ENCODE peak calls at places on chromosomes 4 and X, in six cellular contexts. One of them, this sample, is unnamed.

GRCh38 chrX:34058005-34058404 is 74.1 kb downstream of the FAM47A start:
- DNase-seq in A549: no peak
- DNase-seq in K562: no peak
- DNase-seq in GM12878: no peak
- DNase-seq in endothelial cell of umbilical vein: no peak
- DNase-seq in HepG2: no peak
- DNase-seq in this sample: no peak

GRCh38 chrX:118536687-118537461 is 41.3 kb downstream of the DOCK11 start:
- DNase-seq in A549: peak
- DNase-seq in K562: peak
- DNase-seq in GM12878: peak
- DNase-seq in endothelial cell of umbilical vein: peak
- DNase-seq in HepG2: no peak
- DNase-seq in this sample: peak

GRCh38 chr4:2330119-2331042 is 68.5 kb upstream of the MXD4 start:
- DNase-seq in A549: peak
- DNase-seq in K562: no peak
- DNase-seq in GM12878: no peak
- DNase-seq in endothelial cell of umbilical vein: peak
- DNase-seq in HepG2: no peak
- DNase-seq in this sample: peak

GRCh38 chrX:103170216-103170615 is 44.7 kb upstream of the BEX4 start:
- DNase-seq in A549: no peak
- DNase-seq in K562: no peak
- DNase-seq in GM12878: no peak
- DNase-seq in endothelial cell of umbilical vein: peak
- DNase-seq in HepG2: no peak
- DNase-seq in this sample: peak

GRCh38 chr4:165621983-165622382 is 243.2 kb downstream of the CPE start:
- DNase-seq in A549: no peak
- DNase-seq in K562: peak
- DNase-seq in GM12878: no peak
- DNase-seq in endothelial cell of umbilical vein: peak
- DNase-seq in HepG2: no peak
- DNase-seq in this sample: no peak

GRCh38 chrX:29665532-29665931 is 549.8 kb upstream of the MAGEB2 start:
- DNase-seq in A549: no peak
- DNase-seq in K562: no peak
- DNase-seq in GM12878: no peak
- DNase-seq in endothelial cell of umbilical vein: no peak
- DNase-seq in HepG2: no peak
- DNase-seq in this sample: no peak

GRCh38 chrX:129755779-129756650 is 17.2 kb downstream of the XPNPEP2 start:
- DNase-seq in A549: no peak
- DNase-seq in K562: peak
- DNase-seq in GM12878: no peak
- DNase-seq in endothelial cell of umbilical vein: no peak
- DNase-seq in HepG2: no peak
- DNase-seq in this sample: peak

GRCh38 chr4:143294310-143294709 is 42.4 kb upstream of the GAB1 start:
- DNase-seq in A549: no peak
- DNase-seq in K562: no peak
- DNase-seq in GM12878: no peak
- DNase-seq in endothelial cell of umbilical vein: no peak
- DNase-seq in HepG2: no peak
- DNase-seq in this sample: no peak

GRCh38 chr4:8143392-8144140 is 15.0 kb downstream of the ABLIM2 start:
- DNase-seq in A549: no peak
- DNase-seq in K562: no peak
- DNase-seq in GM12878: no peak
- DNase-seq in endothelial cell of umbilical vein: no peak
- DNase-seq in HepG2: no peak
- DNase-seq in this sample: no peak

GRCh38 chr4:15245006-15245530 is 182.8 kb upstream of the C1QTNF7 start:
- DNase-seq in A549: no peak
- DNase-seq in K562: peak
- DNase-seq in GM12878: no peak
- DNase-seq in endothelial cell of umbilical vein: no peak
- DNase-seq in HepG2: no peak
- DNase-seq in this sample: peak

GRCh38 chr4:15253346-15253745 is 174.5 kb upstream of the C1QTNF7 start:
- DNase-seq in A549: no peak
- DNase-seq in K562: no peak
- DNase-seq in GM12878: peak
- DNase-seq in endothelial cell of umbilical vein: no peak
- DNase-seq in HepG2: no peak
- DNase-seq in this sample: no peak

GRCh38 chr4:15244354-15244753 is 183.5 kb upstream of the C1QTNF7 start:
- DNase-seq in A549: no peak
- DNase-seq in K562: no peak
- DNase-seq in GM12878: no peak
- DNase-seq in endothelial cell of umbilical vein: no peak
- DNase-seq in HepG2: no peak
- DNase-seq in this sample: no peak

GRCh38 chr4:15255537-15255936 is 172.3 kb upstream of the C1QTNF7 start:
- DNase-seq in A549: no peak
- DNase-seq in K562: no peak
- DNase-seq in GM12878: no peak
- DNase-seq in endothelial cell of umbilical vein: no peak
- DNase-seq in HepG2: no peak
- DNase-seq in this sample: no peak

DNA sequence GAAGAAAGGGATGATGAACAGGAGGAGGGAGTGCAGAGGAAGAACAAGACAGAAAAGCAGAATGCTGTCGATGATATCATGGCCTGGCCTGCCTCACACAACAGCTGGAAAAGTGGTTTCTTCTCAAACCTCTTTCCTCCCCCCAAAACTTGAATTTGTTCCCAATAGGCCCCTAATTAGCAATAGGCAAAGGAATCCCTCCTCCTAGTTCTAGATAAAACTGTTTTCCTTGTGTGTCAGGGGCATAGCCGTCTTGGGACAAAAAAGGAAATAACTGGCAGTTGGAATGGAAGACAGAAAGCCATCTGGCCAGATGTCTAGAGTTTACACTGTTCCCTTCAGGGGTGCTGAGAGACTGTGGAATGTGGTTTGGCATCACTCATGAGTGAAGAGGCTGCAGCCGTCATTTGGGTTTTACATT is 177.8 kb upstream of the C1QTNF7 start:
- DNase-seq in A549: no peak
- DNase-seq in K562: no peak
- DNase-seq in GM12878: no peak
- DNase-seq in endothelial cell of umbilical vein: no peak
- DNase-seq in HepG2: no peak
- DNase-seq in this sample: no peak
- TF ChIP-seq MAX in A549: no peak
- TF ChIP-seq MAX in K562: no peak
- TF ChIP-seq MAX in GM12878: no peak
- TF ChIP-seq MAX in endothelial cell of umbilical vein: no peak
- TF ChIP-seq MAX in HepG2: no peak
- TF ChIP-seq MAX in this sample: no peak

GRCh38 chrX:56783450-56783831 is 54.4 kb downstream of the NBDY start:
- DNase-seq in A549: no peak
- DNase-seq in K562: peak
- DNase-seq in GM12878: peak
- DNase-seq in endothelial cell of umbilical vein: no peak
- DNase-seq in HepG2: no peak
- DNase-seq in this sample: no peak
- H3K4me3 ChIP-seq in A549: no peak
- H3K4me3 ChIP-seq in K562: no peak
- H3K4me3 ChIP-seq in GM12878: peak
- H3K4me3 ChIP-seq in endothelial cell of umbilical vein: no peak
- H3K4me3 ChIP-seq in HepG2: no peak
- H3K4me3 ChIP-seq in this sample: no peak

DNA sequence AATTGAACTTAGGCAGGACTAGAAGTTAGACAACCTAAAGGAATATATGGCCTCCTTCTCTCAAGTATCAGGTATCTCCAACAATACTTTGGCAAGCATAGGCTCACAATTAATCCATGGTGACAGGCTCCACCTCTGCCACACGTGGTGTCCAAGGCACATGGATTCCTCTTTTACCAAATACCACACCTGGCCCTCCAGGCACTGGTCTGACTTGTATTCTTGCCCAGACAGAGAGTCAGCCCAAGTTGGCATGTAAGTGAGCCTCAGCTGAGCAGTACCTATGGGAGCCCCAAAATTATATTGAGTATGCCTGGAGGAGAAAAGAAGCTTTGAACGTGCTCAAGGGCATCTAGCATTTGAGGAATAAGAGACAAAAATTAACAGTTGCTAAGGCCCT is 19.7 kb downstream of the SRPX2 start:
- DNase-seq in A549: no peak
- DNase-seq in K562: no peak
- DNase-seq in GM12878: no peak
- DNase-seq in endothelial cell of umbilical vein: no peak
- DNase-seq in HepG2: no peak
- DNase-seq in this sample: no peak
- TF ChIP-seq MYC in A549: no peak
- TF ChIP-seq MYC in K562: no peak
- TF ChIP-seq MYC in GM12878: no peak
- TF ChIP-seq MYC in endothelial cell of umbilical vein: no peak
- TF ChIP-seq MYC in HepG2: no peak
- TF ChIP-seq MYC in this sample: no peak

GRCh38 chr4:185256444-185256843 is 47.0 kb downstream of the SNX25 start:
- DNase-seq in A549: no peak
- DNase-seq in K562: peak
- DNase-seq in GM12878: no peak
- DNase-seq in endothelial cell of umbilical vein: no peak
- DNase-seq in HepG2: no peak
- DNase-seq in this sample: no peak

GRCh38 chr4:185257694-185258093 is 48.3 kb downstream of the SNX25 start:
- DNase-seq in A549: no peak
- DNase-seq in K562: no peak
- DNase-seq in GM12878: no peak
- DNase-seq in endothelial cell of umbilical vein: no peak
- DNase-seq in HepG2: no peak
- DNase-seq in this sample: no peak

GRCh38 chr4:185261971-185262370 is 52.6 kb downstream of the SNX25 start:
- DNase-seq in A549: no peak
- DNase-seq in K562: no peak
- DNase-seq in GM12878: no peak
- DNase-seq in endothelial cell of umbilical vein: no peak
- DNase-seq in HepG2: no peak
- DNase-seq in this sample: no peak

GRCh38 chr4:185257086-185257485 is 47.7 kb downstream of the SNX25 start:
- DNase-seq in A549: no peak
- DNase-seq in K562: no peak
- DNase-seq in GM12878: no peak
- DNase-seq in endothelial cell of umbilical vein: no peak
- DNase-seq in HepG2: no peak
- DNase-seq in this sample: peak

DNA sequence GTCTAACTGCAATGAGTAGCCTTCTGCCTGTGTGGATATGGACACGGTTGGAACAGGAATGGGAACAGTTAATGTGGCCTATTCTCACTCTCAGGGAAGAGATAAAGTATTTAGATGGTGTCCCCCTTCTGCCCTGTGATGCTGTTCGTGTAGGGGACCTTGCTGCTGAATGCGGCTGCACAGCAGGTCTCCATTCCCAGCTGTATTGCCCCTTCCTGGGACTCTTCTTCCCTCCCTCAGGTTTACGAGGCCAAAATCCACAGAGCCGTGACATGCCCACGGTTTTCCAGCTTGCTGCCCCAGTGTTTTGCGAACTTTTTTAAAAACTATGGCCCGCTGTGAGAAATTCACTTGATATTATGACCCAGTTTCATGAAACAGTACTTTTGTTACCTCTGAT is 50.3 kb downstream of the SNX25 start:
- DNase-seq in A549: no peak
- DNase-seq in K562: no peak
- DNase-seq in GM12878: no peak
- DNase-seq in endothelial cell of umbilical vein: no peak
- DNase-seq in HepG2: no peak
- DNase-seq in this sample: no peak
- TF ChIP-seq MAX in A549: no peak
- TF ChIP-seq MAX in K562: no peak
- TF ChIP-seq MAX in GM12878: no peak
- TF ChIP-seq MAX in endothelial cell of umbilical vein: no peak
- TF ChIP-seq MAX in HepG2: no peak
- TF ChIP-seq MAX in this sample: no peak

DNA sequence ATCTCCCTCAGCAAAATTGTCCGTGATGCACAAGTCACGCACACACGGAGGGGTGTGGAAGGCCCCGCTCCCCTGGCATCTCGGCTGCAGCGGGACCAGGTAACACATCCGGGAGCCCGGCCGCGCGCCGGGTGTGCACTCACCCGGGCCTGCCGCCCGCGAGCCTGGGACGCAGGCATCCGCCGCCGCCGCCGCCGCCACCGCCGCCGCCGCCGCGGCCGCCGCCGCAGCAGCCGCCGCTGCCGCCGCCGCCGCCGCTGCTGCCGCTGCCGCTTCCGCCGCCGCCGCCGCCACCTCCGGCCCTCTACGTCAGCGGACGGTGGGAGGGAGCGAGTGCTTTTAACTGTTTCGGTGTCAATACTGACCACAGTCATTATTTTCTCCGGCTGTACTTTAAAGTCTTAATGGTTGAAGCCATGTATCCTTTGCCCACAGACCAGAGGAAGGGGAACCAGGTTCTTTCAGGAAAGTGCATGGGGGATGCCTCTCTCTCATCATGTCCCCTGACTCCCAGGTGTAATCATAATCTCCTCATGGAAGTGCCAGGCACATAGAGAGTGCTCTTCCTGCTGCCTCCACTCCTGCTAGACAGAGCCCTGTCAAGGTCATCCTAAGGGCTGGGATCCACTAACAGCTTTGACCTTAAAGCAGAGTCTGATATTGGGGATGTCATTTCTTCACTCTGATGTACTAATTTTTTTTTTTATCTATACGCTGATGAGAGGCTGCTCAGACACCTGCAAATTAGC is 38.0 kb downstream of the MAGEE2 start:
- DNase-seq in A549: peak
- DNase-seq in K562: peak
- DNase-seq in GM12878: no peak
- DNase-seq in endothelial cell of umbilical vein: no peak
- DNase-seq in HepG2: peak
- DNase-seq in this sample: peak
- H3K4me3 ChIP-seq in A549: peak
- H3K4me3 ChIP-seq in K562: peak
- H3K4me3 ChIP-seq in GM12878: peak
- H3K4me3 ChIP-seq in endothelial cell of umbilical vein: no peak
- H3K4me3 ChIP-seq in HepG2: peak
- H3K4me3 ChIP-seq in this sample: peak

GRCh38 chr4:99058228-99058627 is 30.4 kb downstream of the ADH5 start:
- DNase-seq in A549: no peak
- DNase-seq in K562: no peak
- DNase-seq in GM12878: no peak
- DNase-seq in endothelial cell of umbilical vein: no peak
- DNase-seq in HepG2: no peak
- DNase-seq in this sample: no peak
- TF ChIP-seq MYC in A549: no peak
- TF ChIP-seq MYC in K562: no peak
- TF ChIP-seq MYC in GM12878: no peak
- TF ChIP-seq MYC in endothelial cell of umbilical vein: no peak
- TF ChIP-seq MYC in HepG2: no peak
- TF ChIP-seq MYC in this sample: no peak

GRCh38 chr4:140135529-140136021 is 18.4 kb downstream of the MAML3 start:
- DNase-seq in A549: no peak
- DNase-seq in K562: peak
- DNase-seq in GM12878: no peak
- DNase-seq in endothelial cell of umbilical vein: peak
- DNase-seq in HepG2: no peak
- DNase-seq in this sample: no peak
- TF ChIP-seq MAX in A549: no peak
- TF ChIP-seq MAX in K562: no peak
- TF ChIP-seq MAX in GM12878: no peak
- TF ChIP-seq MAX in endothelial cell of umbilical vein: no peak
- TF ChIP-seq MAX in HepG2: no peak
- TF ChIP-seq MAX in this sample: no peak

GRCh38 chr4:126778348-126778747 is 854.4 kb upstream of the INTU start:
- DNase-seq in A549: no peak
- DNase-seq in K562: peak
- DNase-seq in GM12878: no peak
- DNase-seq in endothelial cell of umbilical vein: peak
- DNase-seq in HepG2: no peak
- DNase-seq in this sample: peak
- H3K4me3 ChIP-seq in A549: no peak
- H3K4me3 ChIP-seq in K562: no peak
- H3K4me3 ChIP-seq in GM12878: no peak
- H3K4me3 ChIP-seq in endothelial cell of umbilical vein: no peak
- H3K4me3 ChIP-seq in HepG2: no peak
- H3K4me3 ChIP-seq in this sample: no peak

This sample was measured in NB4.